ENCODE peak calls at places on chromosome 10, in six cellular contexts. One of them, this sample, is unnamed.

GRCh38 chr10:71312840-71313789 is 5.9 kb upstream of the SLC29A3 start:
- DNase-seq in H1: no peak
- DNase-seq in activated CD4-positive, alpha-beta T cell treated with anti-CD3 and anti-CD28 coated beads, Interleukin-2, amount 50 U/mL, for 1 hour: no peak
- DNase-seq in AG04450: peak
- DNase-seq in AG08396: no peak
- DNase-seq in small intestine: no peak
- DNase-seq in this sample: no peak

GRCh38 chr10:5888843-5889623 is 660 bp downstream of the ANKRD16 start:
- DNase-seq in small intestine: peak
- DNase-seq in activated CD4-positive, alpha-beta T cell treated with anti-CD3 and anti-CD28 coated beads, Interleukin-2, amount 50 U/mL, for 1 hour: peak
- DNase-seq in AG04450: no peak
- DNase-seq in AG08396: peak
- DNase-seq in H1: no peak
- DNase-seq in this sample: no peak

GRCh38 chr10:106863549-106863948 is 301.0 kb downstream of the SORCS1 start:
- DNase-seq in H1: no peak
- DNase-seq in activated CD4-positive, alpha-beta T cell treated with anti-CD3 and anti-CD28 coated beads, Interleukin-2, amount 50 U/mL, for 1 hour: no peak
- DNase-seq in small intestine: no peak
- DNase-seq in AG04450: no peak
- DNase-seq in AG08396: no peak
- DNase-seq in this sample: no peak

GRCh38 chr10:132858121-132859081 is 72.5 kb upstream of the NKX6-2 start:
- DNase-seq in AG08396: no peak
- DNase-seq in H1: no peak
- DNase-seq in small intestine: no peak
- DNase-seq in AG04450: no peak
- DNase-seq in activated CD4-positive, alpha-beta T cell treated with anti-CD3 and anti-CD28 coated beads, Interleukin-2, amount 50 U/mL, for 1 hour: no peak
- DNase-seq in this sample: no peak

GRCh38 chr10:103653581-103654020 is 160.1 kb downstream of the NEURL1 start:
- DNase-seq in AG08396: no peak
- DNase-seq in AG04450: no peak
- DNase-seq in small intestine: peak
- DNase-seq in activated CD4-positive, alpha-beta T cell treated with anti-CD3 and anti-CD28 coated beads, Interleukin-2, amount 50 U/mL, for 1 hour: no peak
- DNase-seq in H1: no peak
- DNase-seq in this sample: no peak

GRCh38 chr10:124076334-124076733 is 17.1 kb downstream of the CHST15 start:
- DNase-seq in AG08396: no peak
- DNase-seq in H1: no peak
- DNase-seq in AG04450: no peak
- DNase-seq in small intestine: no peak
- DNase-seq in activated CD4-positive, alpha-beta T cell treated with anti-CD3 and anti-CD28 coated beads, Interleukin-2, amount 50 U/mL, for 1 hour: no peak
- DNase-seq in this sample: no peak

GRCh38 chr10:124303662-124304418 is 114.9 kb downstream of the OAT start:
- DNase-seq in AG08396: no peak
- DNase-seq in activated CD4-positive, alpha-beta T cell treated with anti-CD3 and anti-CD28 coated beads, Interleukin-2, amount 50 U/mL, for 1 hour: no peak
- DNase-seq in AG04450: no peak
- DNase-seq in small intestine: no peak
- DNase-seq in H1: no peak
- DNase-seq in this sample: no peak

GRCh38 chr10:114094795-114095194 is 51.1 kb downstream of the ADRB1 start:
- DNase-seq in small intestine: no peak
- DNase-seq in AG04450: no peak
- DNase-seq in AG08396: no peak
- DNase-seq in H1: no peak
- DNase-seq in activated CD4-positive, alpha-beta T cell treated with anti-CD3 and anti-CD28 coated beads, Interleukin-2, amount 50 U/mL, for 1 hour: no peak
- DNase-seq in this sample: no peak

GRCh38 chr10:3502606-3503005 is 282.4 kb downstream of the KLF6 start:
- DNase-seq in activated CD4-positive, alpha-beta T cell treated with anti-CD3 and anti-CD28 coated beads, Interleukin-2, amount 50 U/mL, for 1 hour: no peak
- DNase-seq in AG08396: no peak
- DNase-seq in H1: no peak
- DNase-seq in AG04450: no peak
- DNase-seq in small intestine: no peak
- DNase-seq in this sample: no peak